ENCODE peak calls at places on chromosomes 7 and 10, in seven cellular contexts. I is PC-9, Z is hepatocyte, E is GM12878, F is OCI-LY7, S is IMR-90, X is MM.1S. G is an unnamed sample.

GRCh38 chr10:67779455-67780205 is 58.4 kb downstream of the DNAJC12 start:
- DNase-seq in X (peak; percentile 79), E (no peak), S (peak; percentile 84), F (peak; percentile 91), Z (peak; percentile 90), I (peak; percentile 65), G (peak; percentile 93)

GRCh38 chr10:45470098-45471012 is 96.3 kb downstream of the ALOX5 start:
- DNase-seq in E (no peak), X (no peak), Z (peak; percentile 46), I (peak; percentile 85), S (peak; percentile 87), F (peak; percentile 58), G (no peak)

GRCh38 chr7:38584443-38585210 is 46.5 kb downstream of the AMPH start:
- DNase-seq in Z (no peak), S (peak; percentile 71), F (no peak), E (no peak), X (no peak), I (no peak), G (no peak)

GRCh38 chr7:91653257-91653656 is 227.2 kb downstream of the MTERF1 start:
- DNase-seq in E (no peak), Z (no peak), F (no peak), I (no peak), X (no peak), S (no peak), G (no peak)

GRCh38 chr7:44673324-44673723 is 66.9 kb downstream of the OGDH start:
- DNase-seq in F (no peak), X (no peak), I (no peak), Z (no peak), S (no peak), E (no peak), G (no peak)

GRCh38 chr7:25031432-25031831 is 51.5 kb upstream of the OSBPL3 start:
- DNase-seq in F (no peak), S (peak; percentile 29), Z (no peak), X (peak; percentile 39), I (peak; percentile 74), E (no peak), G (peak; percentile 63)

GRCh38 chr7:104152468-104152867 is 55.3 kb downstream of the ORC5 start:
- DNase-seq in F (no peak), E (no peak), X (no peak), I (no peak), Z (no peak), S (no peak), G (no peak)

GRCh38 chr10:89537361-89537760 is 2.0 kb upstream of the SLC16A12 start:
- DNase-seq in F (no peak), I (no peak), X (no peak), E (no peak), Z (no peak), S (no peak), G (no peak)

GRCh38 chr7:47449810-47450586 is 131.9 kb downstream of the TNS3 start:
- DNase-seq in E (no peak), F (no peak), Z (no peak), S (peak; percentile 97), I (no peak), X (no peak), G (no peak)

GRCh38 chr7:44072364-44073231 is 7.2 kb upstream of the PGAM2 start:
- DNase-seq in E (no peak), Z (peak; percentile 84), I (peak; percentile 94), S (peak; percentile 84), F (peak; percentile 79), X (no peak), G (peak; percentile 88)

GRCh38 chr10:44955408-44956070 is 4.1 kb upstream of the RASSF4 start:
- DNase-seq in S (no peak), Z (no peak), X (no peak), E (no peak), F (no peak), I (peak; percentile 3), G (no peak)

GRCh38 chr7:44615149-44615611 is 8.8 kb downstream of the OGDH start:
- DNase-seq in F (no peak), Z (peak; percentile 84), I (no peak), E (no peak), S (peak; percentile 48), X (no peak), G (no peak)

GRCh38 chr7:135386776-135387175 is 123.1 kb downstream of the CNOT4 start:
- DNase-seq in F (no peak), I (no peak), S (no peak), X (no peak), Z (no peak), E (no peak), G (no peak)

GRCh38 chr7:133676805-133677370 is 424.0 kb downstream of the EXOC4 start:
- DNase-seq in F (no peak), S (peak; percentile 30), X (no peak), E (no peak), Z (no peak), I (no peak), G (no peak)

GRCh38 chr7:26555971-26556830 is 264.5 kb downstream of the SNX10 start:
- DNase-seq in I (no peak), F (no peak), E (no peak), X (no peak), S (no peak), Z (no peak), G (no peak)

GRCh38 chr10:111360260-111360925 is 283.6 kb downstream of the ADRA2A start:
- DNase-seq in Z (peak; percentile 60), I (no peak), S (no peak), X (peak; percentile 82), E (peak; percentile 23), F (peak; percentile 64), G (peak; percentile 82)

GRCh38 chr10:62817120-62817762 is 1.1 kb upstream of the EGR2 start:
- DNase-seq in E (no peak), X (no peak), F (peak; percentile 43), I (no peak), Z (peak; percentile 69), S (peak; percentile 28), G (peak; percentile 67)

GRCh38 chr7:77439572-77439971 is 23.4 kb upstream of the GSAP start:
- DNase-seq in S (no peak), E (no peak), Z (peak; percentile 40), I (peak; percentile 44), F (no peak), X (no peak), G (no peak)

GRCh38 chr7:129480674-129481363 is 21.5 kb upstream of the SMKR1 start:
- DNase-seq in I (no peak), Z (no peak), X (peak; percentile 4), E (no peak), S (peak; percentile 82), F (no peak), G (no peak)

DNA sequence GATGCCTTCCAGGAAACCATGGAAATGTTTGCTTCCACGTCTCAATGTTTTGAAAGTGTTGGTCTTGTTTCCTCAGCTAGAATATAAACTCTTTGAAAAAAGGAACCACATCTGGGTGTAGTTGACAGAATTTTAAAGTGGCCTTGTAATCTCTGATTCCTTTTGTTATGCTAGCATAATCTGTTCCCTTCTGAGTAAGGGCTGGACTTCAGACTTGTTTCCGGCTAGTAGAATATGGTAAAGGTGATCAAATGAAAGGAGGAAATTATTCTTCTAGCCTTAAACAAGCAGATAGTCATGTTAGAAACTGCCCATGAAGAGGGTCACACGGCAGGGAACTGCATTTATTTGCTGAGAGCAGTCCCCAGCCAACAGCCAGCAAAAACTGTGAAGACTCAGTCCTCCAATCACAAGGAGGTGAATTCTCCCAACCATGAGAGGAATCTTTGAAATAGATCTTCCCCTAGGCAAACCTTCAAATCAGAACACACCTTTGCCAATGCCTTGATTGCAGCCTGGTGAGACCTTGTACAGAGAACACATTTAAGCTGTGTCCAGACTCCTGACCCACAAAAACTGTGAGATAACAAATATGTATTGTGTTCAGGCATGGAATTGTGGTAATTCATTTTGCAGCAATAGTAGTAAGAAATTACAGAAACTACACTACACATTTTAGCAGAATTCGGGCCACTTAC is 316.9 kb upstream of the SP8 start:
- DNase-seq in X (no peak), I (no peak), S (no peak), F (no peak), Z (no peak), E (no peak), G (no peak)
- H2AFZ ChIP-seq in X (no peak overlapping the region), I (no peak overlapping the region), S (no peak overlapping the region), F (no peak overlapping the region), Z (no peak overlapping the region), E (no peak overlapping the region), G (no peak overlapping the region)

DNA sequence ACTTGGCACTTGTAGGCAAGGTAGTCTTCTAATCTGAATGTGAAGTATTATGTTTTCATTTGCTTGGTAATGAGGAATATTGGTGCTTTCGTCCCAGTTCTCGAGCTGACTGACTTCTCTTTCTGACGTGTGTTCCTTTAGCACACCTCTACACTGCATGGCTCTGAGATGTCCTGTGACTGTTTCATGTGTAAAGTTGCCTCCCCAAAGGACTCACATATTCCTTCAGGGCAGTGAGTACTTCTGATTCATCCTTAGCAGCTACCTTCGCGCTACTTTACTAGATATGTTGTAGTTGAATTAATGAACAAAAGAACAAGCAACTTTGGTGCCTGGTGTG is 113.7 kb downstream of the EGFR start:
- DNase-seq in F (no peak), Z (no peak), X (no peak), S (no peak), I (no peak), E (no peak), G (no peak)
- H3K4me1 ChIP-seq in F (no peaks in the 10 kb centered on the region), Z (peaks cover 57% of the 10 kb centered on the region), X (no peaks in the 10 kb centered on the region), S (peaks cover 47% of the 10 kb centered on the region), I (peaks cover 82% of the 10 kb centered on the region), E (peaks cover 3% of the 10 kb centered on the region), G (no peaks in the 10 kb centered on the region)

DNA sequence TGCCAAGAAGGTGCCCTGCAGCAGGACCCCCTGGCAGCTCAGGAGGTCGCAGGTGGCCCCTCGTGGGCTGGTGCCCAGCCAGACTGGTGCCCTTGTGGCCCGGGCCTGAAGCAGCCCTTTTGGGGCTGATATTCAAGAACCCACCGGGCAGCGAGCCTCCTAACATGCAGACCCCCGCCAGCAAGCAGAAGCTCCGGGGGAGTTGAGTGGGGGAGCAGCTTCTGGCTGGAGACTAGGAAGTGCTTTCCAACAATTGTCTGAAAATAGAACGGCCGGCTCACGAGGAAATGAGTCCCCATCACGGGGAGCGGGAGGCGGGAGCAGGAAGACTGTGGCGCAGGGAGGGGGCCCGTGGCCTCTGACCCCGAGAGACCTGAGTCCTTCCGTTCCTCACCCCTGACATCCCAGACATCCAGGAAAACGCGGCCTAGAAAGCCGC is 9.5 kb upstream of the INTS1 start:
- DNase-seq in E (no peak), Z (no peak), I (no peak), S (no peak), X (no peak), F (no peak), G (no peak)
- H3K4me3 ChIP-seq in E (no peak overlapping the region), Z (no peak overlapping the region), I (no peak overlapping the region), S (no peak overlapping the region), X (no peak overlapping the region), F (no peak overlapping the region), G (no peak overlapping the region)

DNA sequence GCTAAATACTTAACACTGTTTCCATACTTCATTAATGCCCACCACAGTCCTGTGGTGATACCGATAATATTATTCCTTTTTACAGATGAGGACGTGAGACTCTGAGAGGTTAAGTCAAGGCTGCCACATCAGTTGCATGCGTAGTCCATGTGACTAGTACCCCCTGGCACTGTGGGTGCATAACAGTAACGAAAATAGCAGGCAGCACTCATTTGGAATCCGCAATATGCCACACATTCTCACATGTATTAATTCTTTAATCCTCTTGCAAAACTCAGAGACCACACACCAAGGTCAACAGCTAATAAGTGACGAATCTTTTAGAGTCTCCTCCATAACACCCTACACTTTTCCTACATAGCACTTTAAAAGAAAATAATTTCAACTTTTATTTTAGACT is 99.5 kb upstream of the HABP2 start:
- DNase-seq in E (no peak), S (no peak), I (no peak), Z (no peak), F (no peak), X (no peak), G (no peak)
- H2AFZ ChIP-seq in E (no peak overlapping the region), S (no peak overlapping the region), I (no peak overlapping the region), Z (no peak overlapping the region), F (no peak overlapping the region), X (no peak overlapping the region), G (no peak overlapping the region)

GRCh38 chr7:50268990-50269389 is 35.5 kb upstream of the IKZF1 start:
- DNase-seq in F (peak; percentile 77), I (no peak), S (no peak), X (no peak), E (no peak), Z (no peak), G (peak; percentile 77)
- H3K4me1 ChIP-seq in F (peaks cover 100% of the 10 kb centered on the region), I (no peaks in the 10 kb centered on the region), S (no peaks in the 10 kb centered on the region), X (peaks cover 7% of the 10 kb centered on the region), E (peaks cover 87% of the 10 kb centered on the region), Z (no peaks in the 10 kb centered on the region), G (peaks cover 92% of the 10 kb centered on the region)

G was measured in Karpas-422.